ENCODE peak calls at places on chromosomes 3 and 15, in four cellular contexts. G is fibroblast of mammary gland; O is stimulated activated CD4-positive, alpha-beta T cell treated with anti-CD3 and anti-CD28 coated beads, Interleukin-2, amount 100 ng/mL, for 48 hours; P is NCI-H2081. K is an unnamed sample.
A peak's percentile ranks its signal among the peaks of the same experiment; 100 is the strongest.

GRCh38 chr3:159764211-159765024 is 224.2 kb upstream of the IL12A start:
- DNase-seq in G (peak; percentile 79), O (no peak), P (peak; percentile 69), K (no peak)

GRCh38 chr15:38996111-38996541 is 431.5 kb upstream of the RASGRP1 start:
- DNase-seq in G (peak; percentile 94), O (no peak), P (no peak), K (no peak)

GRCh38 chr3:191131305-191131704 is 67.7 kb upstream of the OSTN start:
- DNase-seq in G (no peak), O (no peak), P (no peak), K (no peak)

GRCh38 chr3:42900731-42901420 is 5.1 kb upstream of the ZNF662 start:
- DNase-seq in G (no peak), O (no peak), P (no peak), K (no peak)

GRCh38 chr15:37792351-37792750 is 142.1 kb upstream of the TMCO5A start:
- DNase-seq in G (no peak), O (no peak), P (no peak), K (no peak)

GRCh38 chr3:13261908-13262307 is 158.2 kb downstream of the NUP210 start:
- DNase-seq in G (no peak), O (no peak), P (no peak), K (no peak)

GRCh38 chr3:129665024-129665768 is 58.7 kb upstream of the PLXND1 start:
- DNase-seq in G (peak; percentile 34), O (no peak), P (no peak), K (no peak)

GRCh38 chr3:73086071-73086494 is 24.6 kb downstream of the EBLN2 start:
- DNase-seq in G (peak; percentile 47), O (peak; percentile 47), P (peak; percentile 16), K (no peak)

GRCh38 chr3:12409625-12410596 is 74.4 kb upstream of the TSEN2 start:
- DNase-seq in G (no peak), O (no peak), P (no peak), K (no peak)

GRCh38 chr3:184336484-184337230 is 743 bp upstream of the FAM131A start:
- DNase-seq in G (peak; percentile 83), O (no peak), P (peak; percentile 26), K (no peak)

GRCh38 chr3:132145833-132146232 is 111.0 kb upstream of the CPNE4 start:
- DNase-seq in G (peak; percentile 59), O (no peak), P (no peak), K (no peak)

GRCh38 chr15:97708252-97708651 is 252.3 kb upstream of the ARRDC4 start:
- DNase-seq in G (no peak), O (no peak), P (no peak), K (no peak)

GRCh38 chr15:41928637-41929620 is 35.1 kb upstream of the SPTBN5 start:
- DNase-seq in G (no peak), O (no peak), P (no peak), K (peak; percentile 88)

GRCh38 chr3:40615916-40616315 is 91.2 kb downstream of the ZNF621 start:
- DNase-seq in G (no peak), O (no peak), P (no peak), K (no peak)

GRCh38 chr3:5258526-5258925 is 71.0 kb downstream of the EDEM1 start:
- DNase-seq in G (no peak), O (no peak), P (no peak), K (no peak)

GRCh38 chr3:72665701-72666443 is 182.4 kb downstream of the SHQ1 start:
- DNase-seq in G (peak; percentile 32), O (peak; percentile 66), P (no peak), K (no peak)

GRCh38 chr15:34085746-34086145 is 15.9 kb downstream of the EMC7 start:
- DNase-seq in G (peak; percentile 63), O (no peak), P (no peak), K (no peak)

GRCh38 chr3:177320765-177321247 is 123.5 kb upstream of the TBL1XR1 start:
- DNase-seq in G (no peak), O (no peak), P (no peak), K (no peak)

GRCh38 chr15:59699810-59700431 is 10.8 kb upstream of the BNIP2 start:
- DNase-seq in G (peak; percentile 41), O (no peak), P (no peak), K (no peak)

GRCh38 chr3:156010829-156011228 is 109.5 kb upstream of the KCNAB1 start:
- DNase-seq in G (peak; percentile 8), O (no peak), P (no peak), K (no peak)

GRCh38 chr3:150064952-150065351 is 94.3 kb upstream of the PFN2 start:
- DNase-seq in G (no peak), O (no peak), P (no peak), K (no peak)

GRCh38 chr3:35594739-35595138 is 44.6 kb upstream of the ARPP21 start:
- DNase-seq in G (no peak), O (no peak), P (no peak), K (no peak)

GRCh38 chr3:41900265-41900664 is 61.6 kb downstream of the ULK4 start:
- DNase-seq in G (peak; percentile 15), O (no peak), P (no peak), K (no peak)

GRCh38 chr3:44478055-44478468 is 592 bp upstream of the ZNF445 start:
- DNase-seq in G (no peak), O (no peak), P (no peak), K (no peak)

GRCh38 chr3:53194218-53195065 is 33.4 kb downstream of the PRKCD start:
- DNase-seq in G (peak; percentile 38), O (no peak), P (no peak), K (no peak)

GRCh38 chr3:128491071-128491899 is 1.7 kb downstream of the GATA2 start:
- DNase-seq in G (no peak), O (no peak), P (no peak), K (no peak)

GRCh38 chr15:39239562-39239961 is 341.3 kb upstream of the THBS1 start:
- DNase-seq in G (peak; percentile 61), O (no peak), P (no peak), K (no peak)

GRCh38 chr15:57218826-57219576 is 157.3 kb upstream of the CGNL1 start:
- DNase-seq in G (peak; percentile 95), O (no peak), P (peak; percentile 90), K (no peak)

GRCh38 chr15:63233667-63234419 is 43.6 kb upstream of the APH1B start:
- DNase-seq in G (peak; percentile 85), O (no peak), P (no peak), K (no peak)

GRCh38 chr3:69118555-69118954 is 3.8 kb downstream of the LMOD3 start:
- DNase-seq in G (no peak), O (no peak), P (no peak), K (no peak)

GRCh38 chr3:71916747-71917369 is 131.9 kb upstream of the PROK2 start:
- DNase-seq in G (peak; percentile 47), O (no peak), P (no peak), K (no peak)

GRCh38 chr15:99613887-99614642 is 48.3 kb downstream of the MEF2A start:
- DNase-seq in G (peak; percentile 84), O (no peak), P (no peak), K (no peak)

GRCh38 chr15:79090487-79091203 is at the start of gene RASGRF1:
- DNase-seq in G (peak; percentile 2), O (no peak), P (no peak), K (no peak)

GRCh38 chr3:31978553-31978952 is 2.5 kb downstream of the OSBPL10 start:
- DNase-seq in G (no peak), O (no peak), P (no peak), K (no peak)

GRCh38 chr3:39260957-39261356 is 18.9 kb downstream of the CX3CR1 start:
- DNase-seq in G (peak; percentile 92), O (peak; percentile 25), P (no peak), K (peak; percentile 27)

GRCh38 chr15:34737379-34737928 is 17.3 kb downstream of the GJD2 start:
- DNase-seq in G (no peak), O (no peak), P (no peak), K (no peak)

GRCh38 chr3:181703701-181704420 is 7.9 kb upstream of the SOX2 start:
- DNase-seq in G (no peak), O (no peak), P (no peak), K (no peak)